ENCODE peak calls at places on chromosomes 12 and 14, in ten cellular contexts. Y is astrocyte of the spinal cord, S is psoas muscle, X is tibial artery, T is head of caudate nucleus, D is fibroblast of lung, M is NCI-H2171, F is BE2C, V is AG09309, L is iPS-NIHi11. J is an unnamed sample.

GRCh38 chr12:64895541-64895940 is 71.1 kb downstream of the TBC1D30 start:
- DNase-seq in Y (peak; percentile 51), V (no peak), F (no peak), S (no peak), L (no peak), X (no peak), D (peak; percentile 46), M (no peak), T (no peak), J (peak; percentile 13)

GRCh38 chr14:101072070-101072469 is 168.5 kb upstream of the RTL1 start:
- DNase-seq in L (no peak), D (no peak), Y (no peak), V (no peak), M (no peak), T (no peak), S (no peak), X (no peak), F (no peak), J (no peak)

GRCh38 chr12:22702690-22703089 is 77.7 kb downstream of the ETNK1 start:
- DNase-seq in T (no peak), Y (no peak), M (no peak), D (no peak), L (no peak), F (no peak), S (no peak), V (no peak), X (no peak), J (no peak)

GRCh38 chr12:14885718-14886201 is at the start of gene MGP:
- DNase-seq in Y (peak; percentile 63), M (no peak), T (no peak), V (peak; percentile 3), X (peak; percentile 90), D (peak; percentile 89), L (no peak), F (peak; percentile 36), S (peak; percentile 54), J (peak; percentile 23)

GRCh38 chr12:45292486-45293195 is 76.7 kb downstream of the ANO6 start:
- DNase-seq in T (no peak), M (no peak), L (no peak), D (no peak), V (no peak), S (no peak), X (peak; percentile 73), F (no peak), Y (peak; percentile 35), J (no peak)

GRCh38 chr12:66587912-66588311 is 91.0 kb downstream of the GRIP1 start:
- DNase-seq in T (no peak), S (no peak), F (no peak), M (no peak), Y (peak; percentile 51), D (peak; percentile 47), V (no peak), X (no peak), L (no peak), J (no peak)

GRCh38 chr14:74077401-74077800 is 6.9 kb downstream of the ALDH6A1 start:
- DNase-seq in D (no peak), X (no peak), Y (no peak), M (no peak), L (no peak), V (no peak), S (no peak), T (no peak), F (no peak), J (no peak)

GRCh38 chr12:95646781-95647184 is 95.5 kb upstream of the USP44 start:
- DNase-seq in M (no peak), T (no peak), V (peak; percentile 93), Y (peak; percentile 78), X (no peak), S (no peak), L (no peak), F (no peak), D (peak; percentile 83), J (peak; percentile 81)

GRCh38 chr12:80493466-80493865 is 49.4 kb downstream of the PTPRQ start:
- DNase-seq in L (no peak), F (no peak), D (no peak), Y (no peak), V (no peak), X (no peak), S (no peak), T (no peak), M (no peak), J (no peak)

GRCh38 chr12:15090441-15090840 is 117.6 kb downstream of the PDE6H start:
- DNase-seq in T (no peak), V (no peak), Y (no peak), L (no peak), D (no peak), X (no peak), S (no peak), F (no peak), M (no peak), J (no peak)

GRCh38 chr12:8662592-8662991 is at the start of gene MFAP5:
- DNase-seq in Y (peak; percentile 38), S (no peak), T (no peak), V (peak; percentile 85), D (peak; percentile 96), L (no peak), M (no peak), X (no peak), F (no peak), J (peak; percentile 80)

GRCh38 chr12:89173096-89173495 is 179.2 kb downstream of the DUSP6 start:
- DNase-seq in D (no peak), S (no peak), L (no peak), F (no peak), V (no peak), X (no peak), M (no peak), Y (no peak), T (no peak), J (no peak)

GRCh38 chr14:97459180-97459579 is 662.0 kb downstream of the VRK1 start:
- DNase-seq in T (no peak), Y (no peak), S (no peak), L (no peak), D (no peak), M (no peak), F (no peak), X (no peak), V (no peak), J (no peak)

GRCh38 chr12:16863742-16864141 is 257.8 kb upstream of the LMO3 start:
- DNase-seq in L (no peak), Y (no peak), F (no peak), X (no peak), V (no peak), T (no peak), D (no peak), M (no peak), S (no peak), J (no peak)

GRCh38 chr12:78931466-78931990 is 67.0 kb downstream of the SYT1 start:
- DNase-seq in D (no peak), X (no peak), S (no peak), M (no peak), L (peak; percentile 5), F (peak; percentile 54), T (no peak), Y (no peak), V (no peak), J (no peak)

GRCh38 chr12:11719678-11720099 is 70.2 kb downstream of the ETV6 start:
- DNase-seq in D (peak; percentile 99), V (no peak), Y (peak; percentile 94), S (peak; percentile 50), X (peak; percentile 77), T (peak; percentile 26), M (no peak), F (peak; percentile 78), L (peak; percentile 58), J (peak; percentile 96)

GRCh38 chr12:2264622-2265306 is 212.0 kb downstream of the CACNA1C start:
- DNase-seq in S (peak; percentile 67), X (peak; percentile 75), Y (peak; percentile 92), L (no peak), V (peak; percentile 96), F (no peak), M (no peak), T (no peak), D (peak; percentile 99), J (peak; percentile 95)

GRCh38 chr12:85301054-85301453 is 21.0 kb downstream of the ALX1 start:
- DNase-seq in S (no peak), V (no peak), Y (no peak), T (no peak), M (no peak), F (no peak), D (no peak), L (no peak), X (no peak), J (no peak)

GRCh38 chr12:1179128-1179527 is 188.1 kb downstream of the ERC1 start:
- DNase-seq in X (no peak), Y (no peak), T (no peak), S (no peak), V (no peak), L (no peak), F (no peak), D (no peak), M (no peak), J (no peak)

GRCh38 chr12:56629459-56630179 is 507 bp downstream of the BAZ2A start:
- DNase-seq in F (no peak), V (no peak), L (peak; percentile 39), S (peak; percentile 38), X (no peak), T (no peak), Y (peak; percentile 8), D (peak; percentile 23), M (no peak), J (peak; percentile 21)

GRCh38 chr12:130139971-130140547 is 22.2 kb upstream of the FZD10 start:
- DNase-seq in F (no peak), X (no peak), D (no peak), S (no peak), Y (no peak), V (no peak), T (no peak), M (no peak), L (no peak), J (no peak)

GRCh38 chr14:57480044-57480443 is 13.6 kb downstream of the CCDC198 start:
- DNase-seq in T (no peak), S (no peak), M (no peak), Y (no peak), D (peak; percentile 72), F (no peak), V (peak; percentile 56), X (no peak), L (no peak), J (peak; percentile 57)

GRCh38 chr12:6375269-6376078 is at the start of gene SCNN1A:
- DNase-seq in X (peak; percentile 65), S (no peak), L (peak; percentile 82), F (no peak), M (no peak), Y (no peak), V (no peak), T (no peak), D (no peak), J (no peak)

GRCh38 chr12:11885261-11886038 is 185.3 kb upstream of the BCL2L14 start:
- DNase-seq in M (no peak), L (peak; percentile 48), T (no peak), Y (peak; percentile 64), X (no peak), F (no peak), S (no peak), D (peak; percentile 83), V (no peak), J (peak; percentile 66)

GRCh38 chr14:93430889-93431670 is at the start of gene UNC79:
- DNase-seq in M (peak; percentile 78), S (peak; percentile 17), L (peak; percentile 76), V (no peak), T (peak; percentile 71), D (peak; percentile 27), F (peak; percentile 89), Y (no peak), X (no peak), J (no peak)

J was measured in AG08395.